ENCODE peak calls at places on chromosomes 6 and 20, in six cellular contexts. Z is kidney, H is cardiac muscle cell, J is psoas muscle, D is endodermal cell, P is adrenal gland. B is an unnamed sample.

GRCh38 chr6:166046232-166046631 is 121.4 kb downstream of the TBXT start:
- DNase-seq in Z (no peak), P (no peak), J (no peak), H (peak), D (no peak), B (peak)

GRCh38 chr6:152098683-152099082 is 291.2 kb downstream of the ESR1 start:
- DNase-seq in P (no peak), Z (peak), D (no peak), H (no peak), J (no peak), B (no peak)

GRCh38 chr20:18001131-18001921 is 32.5 kb downstream of the MGME1 start:
- DNase-seq in J (peak), P (peak), Z (no peak), H (peak), D (peak), B (peak)

GRCh38 chr6:12537389-12537788 is 179.2 kb upstream of the PHACTR1 start:
- DNase-seq in D (no peak), J (no peak), P (no peak), Z (no peak), H (peak), B (peak)

GRCh38 chr6:3825851-3826581 is 23.2 kb upstream of the FAM50B start:
- DNase-seq in P (peak), H (peak), Z (peak), D (no peak), J (peak), B (peak)

GRCh38 chr6:28220164-28221133 is 4.6 kb upstream of the ZSCAN9 start:
- DNase-seq in J (no peak), H (no peak), D (no peak), Z (no peak), P (no peak), B (no peak)

GRCh38 chr6:52720301-52720700 is 43.0 kb downstream of the GSTA2 start:
- DNase-seq in Z (no peak), H (no peak), D (no peak), P (no peak), J (no peak), B (no peak)

GRCh38 chr20:46758929-46759669 is 49.6 kb downstream of the SLC2A10 start:
- DNase-seq in H (no peak), J (no peak), P (no peak), Z (no peak), D (no peak), B (no peak)

GRCh38 chr20:17541996-17542395 is 10.8 kb upstream of the BFSP1 start:
- DNase-seq in D (peak), Z (no peak), J (no peak), P (no peak), H (peak), B (peak)

GRCh38 chr20:46590453-46590852 is 40.0 kb upstream of the OCSTAMP start:
- DNase-seq in P (no peak), J (no peak), D (no peak), H (no peak), Z (no peak), B (no peak)

GRCh38 chr20:55353206-55353605 is 652.1 kb downstream of the CBLN4 start:
- DNase-seq in D (no peak), H (no peak), P (no peak), Z (no peak), J (no peak), B (no peak)

GRCh38 chr20:959996-960615 is 42.0 kb downstream of the RSPO4 start:
- DNase-seq in P (no peak), D (no peak), H (no peak), J (no peak), Z (no peak), B (no peak)

GRCh38 chr6:96626749-96627353 is 63.9 kb downstream of the FHL5 start:
- DNase-seq in P (no peak), J (no peak), H (peak), Z (no peak), D (no peak), B (peak)

GRCh38 chr6:149273318-149273717 is 44.2 kb upstream of the TAB2 start:
- DNase-seq in Z (no peak), H (no peak), P (peak), D (no peak), J (no peak), B (no peak)

GRCh38 chr6:100948381-100949133 is 67.4 kb upstream of the ASCC3 start:
- DNase-seq in D (no peak), H (peak), P (no peak), Z (no peak), J (no peak), B (no peak)

GRCh38 chr6:138086573-138087196 is 20.5 kb downstream of the PERP start:
- DNase-seq in H (no peak), D (peak), P (no peak), Z (no peak), J (no peak), B (peak)

GRCh38 chr6:42451595-42452170 is at the start of gene TRERF1:
- DNase-seq in J (peak), Z (peak), H (peak), P (peak), D (peak), B (peak)

GRCh38 chr6:7805828-7806227 is 79.9 kb downstream of the BMP6 start:
- DNase-seq in P (no peak), J (no peak), D (no peak), H (peak), Z (no peak), B (no peak)

GRCh38 chr6:158911746-158912158 is 88.2 kb downstream of the RSPH3 start:
- DNase-seq in P (no peak), J (no peak), H (no peak), D (no peak), Z (no peak), B (no peak)

GRCh38 chr6:170306324-170307079 is at the start of gene FAM120B:
- DNase-seq in H (peak), P (peak), Z (peak), D (peak), J (peak), B (peak)

GRCh38 chr20:59047938-59048680 is 5.5 kb upstream of the PRELID3B start:
- DNase-seq in D (no peak), P (no peak), J (no peak), Z (no peak), H (peak), B (peak)

GRCh38 chr6:75096986-75097385 is 108.9 kb downstream of the COL12A1 start:
- DNase-seq in D (no peak), J (no peak), P (no peak), Z (no peak), H (no peak), B (no peak)

GRCh38 chr6:167137881-167138280 is 15.0 kb downstream of the CCR6 start:
- DNase-seq in Z (no peak), J (no peak), D (no peak), P (no peak), H (no peak), B (no peak)
- H3K4me3 ChIP-seq in Z (no peak), J (no peak), D (no peak), P (no peak), H (no peak), B (no peak)

DNA sequence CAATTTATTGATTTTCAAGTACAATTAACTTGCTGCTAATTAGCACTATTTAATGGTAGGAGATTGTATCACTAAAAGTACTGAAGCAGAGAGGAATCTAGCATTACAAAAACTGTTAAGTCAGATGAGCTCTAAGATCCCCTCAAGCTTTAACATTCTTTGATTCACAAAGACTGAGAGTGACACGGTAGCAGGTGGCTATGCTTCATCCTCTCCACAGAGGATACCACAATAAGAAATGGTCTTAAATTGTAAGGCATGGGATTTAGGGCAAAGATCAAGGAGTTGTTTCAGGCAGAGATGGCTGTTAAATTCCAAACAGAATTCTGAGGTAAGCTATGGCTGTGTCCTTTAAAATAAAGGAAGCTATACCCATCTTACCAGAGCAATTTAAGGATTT is 67.8 kb upstream of the BEND6 start:
- DNase-seq in H (no peak), Z (no peak), D (no peak), J (no peak), P (no peak), B (no peak)
- H3K4me3 ChIP-seq in H (no peak), Z (no peak), D (no peak), J (no peak), P (no peak), B (no peak)

DNA sequence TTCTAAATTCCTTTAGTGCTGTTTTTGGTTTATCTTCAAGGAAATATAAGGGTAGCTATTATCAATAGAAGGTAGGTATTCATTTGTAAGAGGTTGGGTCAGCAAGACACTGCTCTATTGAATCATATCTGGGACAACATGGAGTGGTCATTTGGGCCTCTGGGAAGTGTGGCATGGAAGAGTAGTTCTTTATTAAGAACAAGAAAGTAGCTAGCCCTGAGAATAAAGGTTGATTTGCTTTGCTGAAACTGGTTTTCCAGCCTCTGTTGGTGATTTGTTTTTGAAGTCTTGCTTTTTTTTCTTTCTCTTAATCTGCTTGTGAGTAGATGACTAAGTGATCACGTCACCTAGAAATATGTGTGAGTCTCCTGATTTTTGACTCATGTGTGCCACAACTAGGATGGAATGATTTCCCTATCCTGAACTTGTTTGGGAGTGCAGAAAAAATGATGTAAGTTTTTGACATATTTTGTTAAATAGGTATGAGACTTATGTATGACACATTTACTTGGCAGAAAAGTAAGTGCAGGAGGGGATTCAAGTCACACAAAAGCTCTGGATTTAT is 381.7 kb downstream of the CENPW start:
- DNase-seq in H (peak), P (no peak), Z (no peak), D (no peak), J (no peak), B (peak)
- H3K4me3 ChIP-seq in H (no peak), P (no peak), Z (no peak), D (no peak), J (no peak), B (no peak)

DNA sequence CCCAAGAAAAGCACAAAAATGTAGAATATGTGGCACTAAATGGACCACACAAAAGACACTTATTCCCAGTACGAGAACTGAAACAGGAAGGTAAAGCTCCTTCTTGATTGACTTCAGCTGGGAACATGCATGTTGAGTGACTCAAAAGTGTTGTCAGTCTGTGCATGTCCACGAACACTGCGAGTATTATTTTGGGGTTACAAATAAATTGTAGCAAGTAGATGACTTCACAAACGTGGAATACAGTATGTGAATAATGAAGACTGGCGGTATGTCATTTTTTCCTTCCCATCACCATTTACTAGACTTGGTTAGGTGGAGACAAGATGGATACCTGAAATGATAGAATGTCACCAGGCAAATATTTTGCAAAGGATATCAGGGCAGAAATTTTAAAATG is 45.4 kb downstream of the L3MBTL3 start:
- DNase-seq in D (no peak), Z (no peak), P (no peak), J (no peak), H (no peak), B (no peak)
- H3K4me3 ChIP-seq in D (no peak), Z (no peak), P (no peak), J (no peak), H (no peak), B (no peak)

GRCh38 chr20:36642136-36642535 is 3.9 kb downstream of the SLA2 start:
- DNase-seq in J (no peak), Z (no peak), D (no peak), P (no peak), H (no peak), B (no peak)
- H3K4me3 ChIP-seq in J (no peak), Z (no peak), D (no peak), P (no peak), H (no peak), B (no peak)

GRCh38 chr6:31452859-31453258 is 45.1 kb upstream of the MICB start:
- DNase-seq in J (no peak), Z (no peak), H (no peak), D (no peak), P (no peak), B (no peak)
- H3K4me3 ChIP-seq in J (no peak), Z (no peak), H (no peak), D (no peak), P (no peak), B (no peak)

DNA sequence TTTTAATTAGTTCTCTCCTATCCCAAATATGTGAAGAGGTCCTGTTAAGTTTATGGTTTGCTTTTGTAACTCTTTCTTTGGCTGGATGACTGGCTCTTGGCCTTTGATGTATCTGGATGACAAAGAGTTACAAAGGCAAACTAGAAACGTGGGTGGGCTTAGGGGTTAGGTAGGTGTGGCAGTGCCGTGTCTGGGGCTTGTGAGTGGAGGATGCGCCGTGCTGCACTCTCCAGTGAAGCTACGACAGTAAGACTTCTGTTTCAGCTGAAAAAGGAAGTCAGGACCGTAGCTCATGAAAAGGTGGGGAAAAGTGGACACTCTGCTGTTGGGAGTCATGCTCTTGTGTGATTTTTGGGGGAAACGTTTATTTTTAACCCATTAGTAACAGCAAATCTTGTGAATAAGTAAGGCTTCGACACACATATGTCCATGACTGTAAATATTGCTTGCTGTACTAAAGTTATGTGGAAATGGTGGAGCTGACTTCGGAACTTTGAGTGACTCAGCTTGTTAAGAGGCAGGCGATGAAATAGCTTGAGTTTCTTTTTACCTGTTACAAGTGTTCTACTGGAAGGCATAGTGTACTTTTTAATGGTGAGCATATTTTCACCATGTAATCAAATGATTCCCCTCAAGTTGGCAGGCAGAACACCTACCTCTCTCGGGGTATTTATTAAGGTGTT is 45.6 kb downstream of the DUSP22 start:
- DNase-seq in P (no peak), H (no peak), D (no peak), Z (no peak), J (no peak), B (no peak)
- H3K4me3 ChIP-seq in P (no peak), H (no peak), D (no peak), Z (no peak), J (no peak), B (no peak)

GRCh38 chr6:112526594-112526993 is 179.5 kb downstream of the RFPL4B start:
- DNase-seq in D (no peak), P (no peak), Z (no peak), H (no peak), J (no peak), B (no peak)
- H3K4me3 ChIP-seq in D (no peak), P (no peak), Z (no peak), H (no peak), J (no peak), B (no peak)

GRCh38 chr20:62305149-62305764 is 2.5 kb downstream of the ADRM1 start:
- DNase-seq in H (no peak), P (no peak), D (no peak), J (no peak), Z (no peak), B (no peak)
- H3K4me3 ChIP-seq in H (no peak), P (no peak), D (peak), J (peak), Z (no peak), B (peak)

DNA sequence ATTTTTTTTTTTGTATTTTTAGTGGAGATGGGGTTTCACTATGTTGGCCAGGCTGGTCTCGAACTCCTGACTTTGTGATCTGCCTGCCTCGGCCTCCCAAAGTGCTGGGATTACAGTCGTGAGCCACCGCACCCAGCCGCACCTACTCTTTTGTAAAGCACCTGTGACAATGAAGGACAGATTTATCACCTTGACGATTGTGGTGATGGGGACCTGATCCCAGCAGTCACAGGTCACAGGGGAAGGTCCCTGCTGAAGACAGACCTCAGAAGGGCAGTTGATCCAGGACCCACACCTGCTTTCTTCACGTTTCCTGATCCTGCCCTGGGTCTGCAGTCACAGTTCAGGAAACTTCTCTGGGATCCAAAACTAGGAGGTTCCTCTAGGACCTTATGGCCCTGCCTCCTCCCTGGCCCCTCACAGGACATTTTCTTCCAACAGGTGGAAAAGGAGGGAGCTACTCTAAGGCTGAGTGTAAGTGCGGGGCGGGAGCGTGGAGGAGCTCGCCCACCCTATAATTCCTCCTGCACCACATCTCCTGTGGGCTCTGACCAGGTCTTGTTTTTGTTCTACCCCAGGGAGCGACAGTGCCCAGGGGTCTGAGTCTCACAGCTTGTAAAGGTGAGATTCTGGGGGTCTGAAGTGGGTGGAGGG is 2.8 kb downstream of the HLA-E start:
- DNase-seq in D (no peak), Z (no peak), P (no peak), J (no peak), H (no peak), B (no peak)
- H3K4me3 ChIP-seq in D (no peak), Z (peak), P (no peak), J (peak), H (no peak), B (no peak)